ENCODE peak calls at places on chromosome 17, in seven cellular contexts. N is upper lobe of left lung, A is psoas muscle, M is fibroblast of pulmonary artery, K is stomach, X is small intestine, B is mucosa of descending colon. F is an unnamed sample.

GRCh38 chr17:58680038-58680369 is 11.8 kb downstream of the TEX14 start:
- DNase-seq in N (no peak), A (no peak), M (no peak), K (no peak), X (no peak), B (no peak), F (no peak)

GRCh38 chr17:77471984-77472836 is 331.4 kb downstream of the SEC14L1 start:
- DNase-seq in N (no peak), A (no peak), M (peak), K (peak), X (no peak), B (no peak), F (no peak)

GRCh38 chr17:77382356-77382911 is 241.7 kb downstream of the SEC14L1 start:
- DNase-seq in N (no peak), A (no peak), M (no peak), K (no peak), X (no peak), B (no peak), F (no peak)

GRCh38 chr17:60641126-60641525 is 36.5 kb upstream of the BCAS3 start:
- DNase-seq in N (no peak), A (no peak), M (no peak), K (no peak), X (no peak), B (no peak), F (no peak)

GRCh38 chr17:77959926-77960521 is 1.5 kb downstream of the TNRC6C start:
- DNase-seq in N (no peak), A (no peak), M (peak), K (no peak), X (peak), B (no peak), F (no peak)

GRCh38 chr17:273994-274832 is 78.4 kb downstream of the RPH3AL start:
- DNase-seq in N (no peak), A (no peak), M (no peak), K (peak), X (no peak), B (peak), F (no peak)

GRCh38 chr17:78419970-78420820 is 41.7 kb downstream of the PGS1 start:
- DNase-seq in N (no peak), A (no peak), M (no peak), K (no peak), X (no peak), B (no peak), F (no peak)

GRCh38 chr17:57869599-57870282 is 19.9 kb upstream of the MRPS23 start:
- DNase-seq in N (no peak), A (no peak), M (peak), K (no peak), X (no peak), B (no peak), F (no peak)

GRCh38 chr17:77332034-77332971 is 191.5 kb downstream of the SEC14L1 start:
- DNase-seq in N (no peak), A (no peak), M (no peak), K (peak), X (peak), B (peak), F (no peak)

GRCh38 chr17:992933-993332 is 4.0 kb upstream of the TIMM22 start:
- DNase-seq in N (no peak), A (no peak), M (no peak), K (no peak), X (no peak), B (peak), F (no peak)

GRCh38 chr17:15290186-15290536 is 25.0 kb upstream of the PMP22 start:
- DNase-seq in N (no peak), A (no peak), M (no peak), K (no peak), X (no peak), B (no peak), F (no peak)

GRCh38 chr17:18261659-18262058 is 1.2 kb downstream of the MIEF2 start:
- DNase-seq in N (no peak), A (no peak), M (no peak), K (no peak), X (no peak), B (no peak), F (no peak)

GRCh38 chr17:60601443-60602384 is 1.7 kb downstream of the PPM1D start:
- DNase-seq in N (no peak), A (no peak), M (peak), K (peak), X (peak), B (no peak), F (peak)

GRCh38 chr17:49223517-49224197 is 6.9 kb downstream of the PHOSPHO1 start:
- DNase-seq in N (peak), A (peak), M (peak), K (peak), X (peak), B (peak), F (peak)

GRCh38 chr17:75475144-75475835 is 18.9 kb downstream of the TMEM94 start:
- DNase-seq in N (no peak), A (no peak), M (no peak), K (no peak), X (no peak), B (peak), F (no peak)

GRCh38 chr17:75474736-75475135 is 18.3 kb downstream of the TMEM94 start:
- DNase-seq in N (no peak), A (no peak), M (no peak), K (no peak), X (no peak), B (no peak), F (no peak)

GRCh38 chr17:75476752-75477492 is 20.5 kb downstream of the TMEM94 start:
- DNase-seq in N (no peak), A (no peak), M (no peak), K (no peak), X (peak), B (peak), F (no peak)

GRCh38 chr17:75476274-75476673 is 19.8 kb downstream of the TMEM94 start:
- DNase-seq in N (no peak), A (no peak), M (peak), K (no peak), X (no peak), B (peak), F (no peak)

GRCh38 chr17:75475851-75476250 is 19.4 kb downstream of the TMEM94 start:
- DNase-seq in N (no peak), A (no peak), M (peak), K (no peak), X (no peak), B (no peak), F (no peak)
- H3K4me3 ChIP-seq in N (no peak), A (peak), M (no peak), K (no peak), X (no peak), B (no peak), F (no peak)

GRCh38 chr17:42850964-42851363 is at the start of gene AOC3:
- DNase-seq in N (peak), A (peak), M (no peak), K (no peak), X (no peak), B (peak), F (peak)
- H3K4me3 ChIP-seq in N (peak), A (peak), M (no peak), K (peak), X (no peak), B (no peak), F (no peak)

GRCh38 chr17:40485851-40486512 is 15.4 kb downstream of the TNS4 start:
- DNase-seq in N (no peak), A (peak), M (peak), K (no peak), X (no peak), B (no peak), F (no peak)
- H3K4me3 ChIP-seq in N (no peak), A (no peak), M (peak), K (no peak), X (no peak), B (no peak), F (no peak)

DNA sequence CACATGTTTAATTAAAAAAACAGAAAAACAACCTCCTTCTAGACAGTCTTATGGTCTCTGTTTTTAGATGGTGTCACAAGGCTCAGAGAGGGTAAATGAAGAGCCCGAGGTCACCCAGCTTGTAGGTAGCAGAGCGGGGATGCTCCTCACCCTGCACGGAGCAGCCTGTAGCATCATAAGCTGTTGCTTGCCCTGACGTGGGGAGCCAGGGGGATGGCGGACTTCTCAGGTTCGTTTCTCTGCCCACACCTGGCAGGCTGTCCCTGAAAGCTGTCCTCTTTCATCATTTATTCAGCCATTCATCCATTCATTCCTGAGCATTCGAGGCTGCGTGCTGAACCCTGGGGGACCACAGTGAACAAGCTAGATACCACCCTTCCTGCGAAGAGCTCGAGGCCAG is 75.7 kb upstream of the KSR1 start:
- DNase-seq in N (no peak), A (no peak), M (no peak), K (no peak), X (no peak), B (no peak), F (no peak)
- H3K4me3 ChIP-seq in N (peak), A (peak), M (peak), K (peak), X (no peak), B (no peak), F (no peak)

DNA sequence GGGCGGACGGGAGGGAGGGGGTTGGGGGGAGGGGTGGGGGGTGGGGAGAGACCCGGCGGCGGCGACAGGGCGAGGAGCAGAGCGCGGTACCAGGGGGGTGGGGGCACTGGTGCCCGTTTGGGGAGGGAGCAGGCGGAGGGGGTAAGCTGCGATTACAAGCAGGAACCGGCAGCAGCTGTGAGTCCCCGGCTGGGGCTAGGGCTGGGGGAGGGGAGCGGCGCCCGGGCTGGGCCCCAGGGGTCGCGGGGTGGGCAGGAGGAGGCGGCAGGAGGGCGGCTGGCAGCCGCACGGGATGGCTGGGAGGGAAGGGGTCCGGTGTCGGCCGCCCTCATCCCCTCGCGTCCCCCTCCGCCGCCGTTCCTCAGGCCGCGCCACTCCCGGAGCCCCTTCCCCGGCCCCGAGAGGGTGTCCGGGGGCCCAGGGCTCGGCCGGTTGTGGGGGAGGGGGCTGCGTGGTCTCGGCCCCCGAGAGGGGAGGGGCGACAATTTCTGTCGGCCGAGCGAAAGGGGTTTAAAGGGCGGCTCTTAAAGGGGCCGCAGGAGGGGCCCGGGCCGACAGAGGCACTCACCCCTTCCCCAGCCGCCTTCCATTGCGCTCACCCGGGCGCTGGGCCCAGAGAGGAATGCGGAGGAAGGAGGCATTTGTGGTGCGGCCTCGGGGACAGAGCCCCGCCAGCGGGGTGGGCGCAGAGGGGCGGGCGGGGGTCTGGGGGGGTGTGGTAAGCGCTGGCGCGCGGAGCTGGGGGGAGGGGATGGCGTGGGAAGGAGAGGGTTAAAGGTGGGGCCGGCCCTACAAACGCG is at the start of gene TBKBP1:
- DNase-seq in N (peak), A (peak), M (peak), K (no peak), X (no peak), B (peak), F (peak)
- H3K4me3 ChIP-seq in N (peak), A (peak), M (peak), K (peak), X (peak), B (peak), F (peak)

GRCh38 chr17:75811174-75811573 is 26.6 kb downstream of the UNK start:
- DNase-seq in N (no peak), A (no peak), M (no peak), K (no peak), X (no peak), B (no peak), F (no peak)
- H3K4me3 ChIP-seq in N (no peak), A (no peak), M (no peak), K (no peak), X (no peak), B (no peak), F (no peak)

DNA sequence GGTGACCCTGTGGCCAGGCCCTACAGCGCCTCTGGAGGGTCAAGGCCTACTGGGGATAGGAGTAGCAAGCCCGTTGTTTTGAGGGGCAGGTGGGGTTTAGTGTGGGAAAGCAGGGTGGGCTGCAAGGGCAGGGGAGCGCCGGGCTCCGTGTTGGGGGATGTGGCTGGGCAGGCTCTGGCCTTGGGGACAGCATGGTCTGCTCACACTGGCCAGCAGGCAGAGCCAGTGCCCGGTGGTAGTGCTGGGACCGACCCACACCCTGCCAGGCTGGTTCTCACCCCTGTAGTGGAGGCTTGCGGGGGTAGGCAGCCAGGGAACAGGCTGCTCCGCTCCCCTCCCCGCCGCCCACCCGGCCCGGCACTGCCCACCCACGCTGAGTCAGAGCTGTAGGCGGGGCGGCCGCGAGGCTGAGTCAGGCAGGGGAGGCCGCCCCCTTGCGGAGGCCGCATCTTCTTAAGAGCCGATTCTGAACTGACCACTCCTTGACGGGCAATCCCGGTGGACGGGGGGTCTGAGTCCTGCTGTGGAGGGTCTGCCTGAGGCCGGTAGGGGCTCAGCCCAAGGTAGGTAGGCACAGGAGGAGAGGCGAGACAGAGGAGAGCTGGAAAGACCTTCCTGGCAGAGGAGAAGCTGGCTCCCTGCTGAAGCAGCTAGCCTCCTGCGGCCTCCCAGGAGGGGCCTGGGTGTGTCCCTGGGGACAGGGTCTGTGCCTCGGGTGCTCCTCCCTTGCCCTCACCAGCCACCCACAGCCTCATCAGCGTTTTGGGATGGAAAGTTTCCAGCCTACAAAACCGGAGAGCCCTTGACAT is 62.4 kb downstream of the BAIAP2 start:
- DNase-seq in N (peak), A (peak), M (peak), K (peak), X (peak), B (peak), F (peak)
- H3K4me3 ChIP-seq in N (peak), A (peak), M (peak), K (no peak), X (no peak), B (no peak), F (no peak)

GRCh38 chr17:4501295-4501949 is 2.7 kb downstream of the SPNS2 start:
- DNase-seq in N (no peak), A (no peak), M (no peak), K (no peak), X (no peak), B (no peak), F (no peak)
- H3K4me3 ChIP-seq in N (peak), A (peak), M (no peak), K (peak), X (no peak), B (no peak), F (no peak)

GRCh38 chr17:38750312-38751121 is 2.0 kb upstream of the PSMB3 start:
- DNase-seq in N (no peak), A (no peak), M (no peak), K (no peak), X (no peak), B (no peak), F (no peak)
- H3K4me3 ChIP-seq in N (peak), A (peak), M (peak), K (peak), X (peak), B (peak), F (peak)

GRCh38 chr17:45246861-45247428 is 14.9 kb downstream of the SPATA32 start:
- DNase-seq in N (peak), A (no peak), M (no peak), K (no peak), X (no peak), B (no peak), F (peak)
- H3K4me3 ChIP-seq in N (peak), A (peak), M (peak), K (peak), X (peak), B (peak), F (peak)